ENCODE peak calls at places on chromosomes 6 and 20, in eight cellular contexts. One of them, this sample, is unnamed.

GRCh38 chr6:116406678-116407345 is 36.1 kb downstream of the DSE start:
- DNase-seq in A172: no peak
- DNase-seq in right cardiac atrium: no peak
- DNase-seq in memory B cell: no peak
- DNase-seq in progenitor cell of endocrine pancreas: no peak
- DNase-seq in mesothelial cell of epicardium: no peak
- DNase-seq in epithelial cell of esophagus: no peak
- DNase-seq in AG09309: no peak
- DNase-seq in this sample: no peak

GRCh38 chr6:131877999-131878789 is 70.4 kb downstream of the ENPP1 start:
- DNase-seq in A172: no peak
- DNase-seq in right cardiac atrium: no peak
- DNase-seq in memory B cell: no peak
- DNase-seq in progenitor cell of endocrine pancreas: no peak
- DNase-seq in mesothelial cell of epicardium: no peak
- DNase-seq in epithelial cell of esophagus: peak; percentile 40
- DNase-seq in AG09309: no peak
- DNase-seq in this sample: no peak

GRCh38 chr20:26315054-26315453 is 618.4 kb upstream of the ZNF337 start:
- DNase-seq in A172: no peak
- DNase-seq in right cardiac atrium: no peak
- DNase-seq in memory B cell: no peak
- DNase-seq in progenitor cell of endocrine pancreas: no peak
- DNase-seq in mesothelial cell of epicardium: no peak
- DNase-seq in epithelial cell of esophagus: no peak
- DNase-seq in AG09309: no peak
- DNase-seq in this sample: no peak

GRCh38 chr20:4401601-4402000 is 320.1 kb upstream of the PRND start:
- DNase-seq in A172: no peak
- DNase-seq in right cardiac atrium: no peak
- DNase-seq in memory B cell: no peak
- DNase-seq in progenitor cell of endocrine pancreas: no peak
- DNase-seq in mesothelial cell of epicardium: no peak
- DNase-seq in epithelial cell of esophagus: no peak
- DNase-seq in AG09309: peak; percentile 59
- DNase-seq in this sample: no peak

GRCh38 chr6:51382838-51383237 is 564.2 kb downstream of the TFAP2B start:
- DNase-seq in A172: no peak
- DNase-seq in right cardiac atrium: no peak
- DNase-seq in memory B cell: no peak
- DNase-seq in progenitor cell of endocrine pancreas: no peak
- DNase-seq in mesothelial cell of epicardium: no peak
- DNase-seq in epithelial cell of esophagus: no peak
- DNase-seq in AG09309: no peak
- DNase-seq in this sample: no peak

GRCh38 chr6:55704421-55704820 is 125.4 kb upstream of the HMGCLL1 start:
- DNase-seq in A172: peak; percentile 56
- DNase-seq in right cardiac atrium: no peak
- DNase-seq in memory B cell: no peak
- DNase-seq in progenitor cell of endocrine pancreas: no peak
- DNase-seq in mesothelial cell of epicardium: no peak
- DNase-seq in epithelial cell of esophagus: peak; percentile 91
- DNase-seq in AG09309: peak; percentile 4
- DNase-seq in this sample: no peak

GRCh38 chr20:47011984-47012383 is 117.3 kb downstream of the EYA2 start:
- DNase-seq in A172: no peak
- DNase-seq in right cardiac atrium: no peak
- DNase-seq in memory B cell: no peak
- DNase-seq in progenitor cell of endocrine pancreas: no peak
- DNase-seq in mesothelial cell of epicardium: no peak
- DNase-seq in epithelial cell of esophagus: no peak
- DNase-seq in AG09309: no peak
- DNase-seq in this sample: no peak

GRCh38 chr6:33620158-33620583 is 951 bp upstream of the ITPR3 start:
- DNase-seq in A172: peak; percentile 50
- DNase-seq in right cardiac atrium: peak; percentile 80
- DNase-seq in memory B cell: no peak
- DNase-seq in progenitor cell of endocrine pancreas: no peak
- DNase-seq in mesothelial cell of epicardium: no peak
- DNase-seq in epithelial cell of esophagus: no peak
- DNase-seq in AG09309: no peak
- DNase-seq in this sample: no peak

GRCh38 chr6:151196571-151196970 is 43.2 kb upstream of the AKAP12 start:
- DNase-seq in A172: no peak
- DNase-seq in right cardiac atrium: peak; percentile 73
- DNase-seq in memory B cell: no peak
- DNase-seq in progenitor cell of endocrine pancreas: no peak
- DNase-seq in mesothelial cell of epicardium: no peak
- DNase-seq in epithelial cell of esophagus: no peak
- DNase-seq in AG09309: peak; percentile 62
- DNase-seq in this sample: peak; percentile 38

GRCh38 chr6:121666809-121667208 is 231.4 kb downstream of the GJA1 start:
- DNase-seq in A172: peak; percentile 83
- DNase-seq in right cardiac atrium: no peak
- DNase-seq in memory B cell: no peak
- DNase-seq in progenitor cell of endocrine pancreas: no peak
- DNase-seq in mesothelial cell of epicardium: no peak
- DNase-seq in epithelial cell of esophagus: peak; percentile 74
- DNase-seq in AG09309: no peak
- DNase-seq in this sample: no peak

GRCh38 chr6:164247106-164247505 is 832.6 kb downstream of the QKI start:
- DNase-seq in A172: peak; percentile 61
- DNase-seq in right cardiac atrium: no peak
- DNase-seq in memory B cell: no peak
- DNase-seq in progenitor cell of endocrine pancreas: no peak
- DNase-seq in mesothelial cell of epicardium: no peak
- DNase-seq in epithelial cell of esophagus: no peak
- DNase-seq in AG09309: peak; percentile 66
- DNase-seq in this sample: no peak

GRCh38 chr6:45305546-45305945 is 22.6 kb upstream of the RUNX2 start:
- DNase-seq in A172: no peak
- DNase-seq in right cardiac atrium: no peak
- DNase-seq in memory B cell: no peak
- DNase-seq in progenitor cell of endocrine pancreas: no peak
- DNase-seq in mesothelial cell of epicardium: no peak
- DNase-seq in epithelial cell of esophagus: peak; percentile 66
- DNase-seq in AG09309: no peak
- DNase-seq in this sample: no peak

GRCh38 chr20:34998331-34998950 is 42.8 kb downstream of the MYH7B start:
- DNase-seq in A172: no peak
- DNase-seq in right cardiac atrium: peak; percentile 41
- DNase-seq in memory B cell: no peak
- DNase-seq in progenitor cell of endocrine pancreas: no peak
- DNase-seq in mesothelial cell of epicardium: no peak
- DNase-seq in epithelial cell of esophagus: peak; percentile 36
- DNase-seq in AG09309: no peak
- DNase-seq in this sample: no peak

GRCh38 chr6:4336778-4337442 is 201.5 kb upstream of the ECI2 start:
- DNase-seq in A172: peak; percentile 58
- DNase-seq in right cardiac atrium: no peak
- DNase-seq in memory B cell: no peak
- DNase-seq in progenitor cell of endocrine pancreas: no peak
- DNase-seq in mesothelial cell of epicardium: no peak
- DNase-seq in epithelial cell of esophagus: no peak
- DNase-seq in AG09309: no peak
- DNase-seq in this sample: no peak

GRCh38 chr6:12866422-12867029 is 150.0 kb downstream of the PHACTR1 start:
- DNase-seq in A172: no peak
- DNase-seq in right cardiac atrium: no peak
- DNase-seq in memory B cell: no peak
- DNase-seq in progenitor cell of endocrine pancreas: no peak
- DNase-seq in mesothelial cell of epicardium: no peak
- DNase-seq in epithelial cell of esophagus: no peak
- DNase-seq in AG09309: no peak
- DNase-seq in this sample: no peak

GRCh38 chr6:84645000-84645399 is 119.4 kb downstream of the TBX18 start:
- DNase-seq in A172: peak; percentile 69
- DNase-seq in right cardiac atrium: no peak
- DNase-seq in memory B cell: no peak
- DNase-seq in progenitor cell of endocrine pancreas: no peak
- DNase-seq in mesothelial cell of epicardium: no peak
- DNase-seq in epithelial cell of esophagus: peak; percentile 82
- DNase-seq in AG09309: no peak
- DNase-seq in this sample: no peak

GRCh38 chr20:5608104-5608447 is 142.1 kb upstream of the SHLD1 start:
- DNase-seq in A172: no peak
- DNase-seq in right cardiac atrium: no peak
- DNase-seq in memory B cell: no peak
- DNase-seq in progenitor cell of endocrine pancreas: no peak
- DNase-seq in mesothelial cell of epicardium: no peak
- DNase-seq in epithelial cell of esophagus: no peak
- DNase-seq in AG09309: no peak
- DNase-seq in this sample: no peak

GRCh38 chr20:21702553-21703467 is 2.7 kb upstream of the PAX1 start:
- DNase-seq in A172: no peak
- DNase-seq in right cardiac atrium: peak; percentile 78
- DNase-seq in memory B cell: no peak
- DNase-seq in progenitor cell of endocrine pancreas: peak; percentile 91
- DNase-seq in mesothelial cell of epicardium: peak; percentile 71
- DNase-seq in epithelial cell of esophagus: no peak
- DNase-seq in AG09309: peak; percentile 1
- DNase-seq in this sample: peak; percentile 43

GRCh38 chr6:142805042-142805441 is 139.9 kb downstream of the HIVEP2 start:
- DNase-seq in A172: no peak
- DNase-seq in right cardiac atrium: no peak
- DNase-seq in memory B cell: no peak
- DNase-seq in progenitor cell of endocrine pancreas: no peak
- DNase-seq in mesothelial cell of epicardium: no peak
- DNase-seq in epithelial cell of esophagus: no peak
- DNase-seq in AG09309: no peak
- DNase-seq in this sample: no peak

GRCh38 chr6:148324297-148325007 is 18.2 kb upstream of the SASH1 start:
- DNase-seq in A172: no peak
- DNase-seq in right cardiac atrium: no peak
- DNase-seq in memory B cell: no peak
- DNase-seq in progenitor cell of endocrine pancreas: no peak
- DNase-seq in mesothelial cell of epicardium: no peak
- DNase-seq in epithelial cell of esophagus: peak; percentile 13
- DNase-seq in AG09309: peak; percentile 81
- DNase-seq in this sample: no peak

GRCh38 chr6:151699719-151700118 is 107.8 kb upstream of the ESR1 start:
- DNase-seq in A172: no peak
- DNase-seq in right cardiac atrium: no peak
- DNase-seq in memory B cell: no peak
- DNase-seq in progenitor cell of endocrine pancreas: no peak
- DNase-seq in mesothelial cell of epicardium: no peak
- DNase-seq in epithelial cell of esophagus: no peak
- DNase-seq in AG09309: no peak
- DNase-seq in this sample: no peak

GRCh38 chr6:9250852-9251251 is 815.5 kb upstream of the SLC35B3 start:
- DNase-seq in A172: peak; percentile 65
- DNase-seq in right cardiac atrium: no peak
- DNase-seq in memory B cell: no peak
- DNase-seq in progenitor cell of endocrine pancreas: peak; percentile 30
- DNase-seq in mesothelial cell of epicardium: peak; percentile 21
- DNase-seq in epithelial cell of esophagus: peak; percentile 81
- DNase-seq in AG09309: peak; percentile 20
- DNase-seq in this sample: no peak

GRCh38 chr6:118982256-118982911 is 47.4 kb upstream of the MCM9 start:
- DNase-seq in A172: no peak
- DNase-seq in right cardiac atrium: no peak
- DNase-seq in memory B cell: no peak
- DNase-seq in progenitor cell of endocrine pancreas: no peak
- DNase-seq in mesothelial cell of epicardium: no peak
- DNase-seq in epithelial cell of esophagus: no peak
- DNase-seq in AG09309: no peak
- DNase-seq in this sample: no peak

GRCh38 chr20:48975955-48976354 is 54.4 kb downstream of the ARFGEF2 start:
- DNase-seq in A172: no peak
- DNase-seq in right cardiac atrium: no peak
- DNase-seq in memory B cell: no peak
- DNase-seq in progenitor cell of endocrine pancreas: no peak
- DNase-seq in mesothelial cell of epicardium: no peak
- DNase-seq in epithelial cell of esophagus: no peak
- DNase-seq in AG09309: no peak
- DNase-seq in this sample: no peak

GRCh38 chr6:42745083-42745637 is 743 bp downstream of the TBCC start:
- DNase-seq in A172: peak; percentile 13
- DNase-seq in right cardiac atrium: no peak
- DNase-seq in memory B cell: no peak
- DNase-seq in progenitor cell of endocrine pancreas: peak; percentile 14
- DNase-seq in mesothelial cell of epicardium: no peak
- DNase-seq in epithelial cell of esophagus: peak; percentile 30
- DNase-seq in AG09309: no peak
- DNase-seq in this sample: no peak

GRCh38 chr20:39049148-39049547 is 87.0 kb downstream of the DHX35 start:
- DNase-seq in A172: no peak
- DNase-seq in right cardiac atrium: no peak
- DNase-seq in memory B cell: no peak
- DNase-seq in progenitor cell of endocrine pancreas: no peak
- DNase-seq in mesothelial cell of epicardium: no peak
- DNase-seq in epithelial cell of esophagus: no peak
- DNase-seq in AG09309: no peak
- DNase-seq in this sample: no peak

GRCh38 chr20:50371878-50372769 is 138.1 kb upstream of the PTPN1 start:
- DNase-seq in A172: peak; percentile 35
- DNase-seq in right cardiac atrium: no peak
- DNase-seq in memory B cell: no peak
- DNase-seq in progenitor cell of endocrine pancreas: no peak
- DNase-seq in mesothelial cell of epicardium: no peak
- DNase-seq in epithelial cell of esophagus: peak; percentile 77
- DNase-seq in AG09309: no peak
- DNase-seq in this sample: no peak

GRCh38 chr20:15699431-15700146 is 873.7 kb downstream of the KIF16B start:
- DNase-seq in A172: no peak
- DNase-seq in right cardiac atrium: no peak
- DNase-seq in memory B cell: no peak
- DNase-seq in progenitor cell of endocrine pancreas: no peak
- DNase-seq in mesothelial cell of epicardium: no peak
- DNase-seq in epithelial cell of esophagus: peak; percentile 73
- DNase-seq in AG09309: no peak
- DNase-seq in this sample: no peak

GRCh38 chr6:118651282-118652050 is at the start of gene CEP85L:
- DNase-seq in A172: peak; percentile 72
- DNase-seq in right cardiac atrium: peak; percentile 98
- DNase-seq in memory B cell: peak; percentile 77
- DNase-seq in progenitor cell of endocrine pancreas: peak; percentile 80
- DNase-seq in mesothelial cell of epicardium: peak; percentile 89
- DNase-seq in epithelial cell of esophagus: peak; percentile 92
- DNase-seq in AG09309: peak; percentile 34
- DNase-seq in this sample: peak; percentile 93

GRCh38 chr20:44017905-44018683 is 103.4 kb downstream of the TOX2 start:
- DNase-seq in A172: peak; percentile 95
- DNase-seq in right cardiac atrium: no peak
- DNase-seq in memory B cell: no peak
- DNase-seq in progenitor cell of endocrine pancreas: no peak
- DNase-seq in mesothelial cell of epicardium: no peak
- DNase-seq in epithelial cell of esophagus: peak; percentile 87
- DNase-seq in AG09309: peak; percentile 54
- DNase-seq in this sample: no peak

GRCh38 chr6:10579803-10580202 is 58.7 kb downstream of the GCNT2 start:
- DNase-seq in A172: no peak
- DNase-seq in right cardiac atrium: no peak
- DNase-seq in memory B cell: no peak
- DNase-seq in progenitor cell of endocrine pancreas: no peak
- DNase-seq in mesothelial cell of epicardium: no peak
- DNase-seq in epithelial cell of esophagus: no peak
- DNase-seq in AG09309: no peak
- DNase-seq in this sample: no peak

This sample was measured in left ventricle myocardium inferior.